ENCODE peak calls at places on chromosomes 2 and 18, in five cellular contexts. E is activated CD4-positive, alpha-beta T cell treated with anti-CD3 and anti-CD28 coated beads for 1 hour; D is SW480; Y is heart right ventricle; C is LoVo. X is an unnamed sample.

GRCh38 chr2:191486584-191487320 is 191.2 kb upstream of the NABP1 start:
- DNase-seq in E (no peak), D (peak), Y (no peak), C (peak), X (peak)

GRCh38 chr18:38350141-38350540 is 784.5 kb upstream of the CELF4 start:
- DNase-seq in E (no peak), D (no peak), Y (no peak), C (no peak), X (no peak)

GRCh38 chr2:165015052-165015642 is 59.8 kb upstream of the SLC38A11 start:
- DNase-seq in E (no peak), D (peak), Y (peak), C (peak), X (no peak)

GRCh38 chr2:67666386-67667053 is 269.4 kb downstream of the ETAA1 start:
- DNase-seq in E (no peak), D (no peak), Y (peak), C (no peak), X (no peak)

GRCh38 chr2:220134756-220135534 is 507.5 kb downstream of the SLC4A3 start:
- DNase-seq in E (no peak), D (no peak), Y (no peak), C (no peak), X (no peak)

GRCh38 chr2:239882335-239882734 is 142.8 kb downstream of the NDUFA10 start:
- DNase-seq in E (peak), D (peak), Y (peak), C (peak), X (peak)

GRCh38 chr2:8609357-8609804 is 72.5 kb upstream of the ID2 start:
- DNase-seq in E (no peak), D (peak), Y (no peak), C (peak), X (no peak)

GRCh38 chr2:123659120-123659519 is 366.0 kb upstream of the CNTNAP5 start:
- DNase-seq in E (no peak), D (no peak), Y (no peak), C (no peak), X (no peak)

GRCh38 chr18:46071894-46072867 is at the start of gene PSTPIP2:
- DNase-seq in E (peak), D (peak), Y (peak), C (peak), X (peak)

GRCh38 chr18:6561029-6561861 is 146.5 kb upstream of the L3MBTL4 start:
- DNase-seq in E (no peak), D (no peak), Y (peak), C (no peak), X (no peak)

GRCh38 chr18:24560511-24560981 is 100.1 kb downstream of the HRH4 start:
- DNase-seq in E (no peak), D (peak), Y (no peak), C (peak), X (peak)

GRCh38 chr2:192246297-192246696 is 51.6 kb upstream of the TMEFF2 start:
- DNase-seq in E (no peak), D (no peak), Y (no peak), C (no peak), X (no peak)

X was measured in caudate nucleus.